ENCODE peak calls at places on chromosomes 12 and 14, in five cellular contexts. A is progenitor cell of endocrine pancreas, P is thoracic aorta, H is lung, U is Panc1. F is an unnamed sample.
A peak's percentile ranks its signal among the peaks of the same experiment; 100 is the strongest.

GRCh38 chr14:54671537-54671936 is 104.6 kb downstream of the SAMD4A start:
- DNase-seq in A (no peak), U (no peak), P (no peak), H (no peak), F (no peak)

GRCh38 chr14:58239259-58240210 is 5.1 kb upstream of the PSMA3 start:
- DNase-seq in P (peak; percentile 25), A (peak; percentile 65), H (peak; percentile 75), U (peak; percentile 28), F (peak; percentile 74)

GRCh38 chr12:108561852-108562347 is 496 bp upstream of the ISCU start:
- DNase-seq in H (no peak), P (no peak), A (no peak), U (no peak), F (peak; percentile 12)

GRCh38 chr14:78863143-78863542 is 693.0 kb downstream of the NRXN3 start:
- DNase-seq in P (no peak), H (no peak), A (peak; percentile 35), U (no peak), F (peak; percentile 31)

GRCh38 chr12:62123721-62124203 is 136.4 kb upstream of the USP15 start:
- DNase-seq in H (no peak), U (peak; percentile 2), A (peak; percentile 23), P (no peak), F (peak; percentile 68)

GRCh38 chr14:76101980-76102379 is 49.7 kb upstream of the GPATCH2L start:
- DNase-seq in A (no peak), U (no peak), H (no peak), P (no peak), F (no peak)

GRCh38 chr14:35741345-35742031 is 67.6 kb downstream of the RALGAPA1 start:
- DNase-seq in U (no peak), P (no peak), H (no peak), A (no peak), F (no peak)

GRCh38 chr14:23910081-23910875 is 43.3 kb upstream of the DHRS4 start:
- DNase-seq in H (peak; percentile 36), P (no peak), U (peak; percentile 27), A (peak; percentile 15), F (peak; percentile 74)

GRCh38 chr12:26740991-26741390 is 92.0 kb downstream of the ITPR2 start:
- DNase-seq in A (no peak), P (no peak), H (no peak), U (no peak), F (no peak)

GRCh38 chr12:52380271-52380694 is 5.2 kb downstream of the KRT84 start:
- DNase-seq in H (peak; percentile 43), U (no peak), A (no peak), P (no peak), F (peak; percentile 50)

GRCh38 chr14:81330619-81331122 is 69.5 kb downstream of the STON2 start:
- DNase-seq in P (no peak), A (no peak), H (no peak), U (no peak), F (no peak)

GRCh38 chr14:74712499-74713394 is at the start of the genes AREL1 and FCF1:
- DNase-seq in H (peak; percentile 88), U (peak; percentile 60), A (peak; percentile 58), P (peak; percentile 65), F (peak; percentile 80)

GRCh38 chr12:13404631-13405473 is 208.3 kb downstream of the EMP1 start:
- DNase-seq in P (no peak), U (no peak), H (no peak), A (no peak), F (peak; percentile 43)

GRCh38 chr12:21502164-21502496 is 541 bp downstream of the GOLT1B start:
- DNase-seq in A (no peak), H (no peak), U (no peak), P (peak; percentile 4), F (peak; percentile 5)

GRCh38 chr14:64675246-64675645 is 29.0 kb upstream of the PLEKHG3 start:
- DNase-seq in H (no peak), A (no peak), U (no peak), P (no peak), F (no peak)

GRCh38 chr12:87311206-87311605 is 718.0 kb downstream of the C12orf50 start:
- DNase-seq in U (no peak), A (no peak), H (no peak), P (no peak), F (no peak)

GRCh38 chr12:101670007-101670671 is 27.3 kb upstream of the CHPT1 start:
- DNase-seq in P (no peak), H (peak; percentile 35), A (no peak), U (no peak), F (peak; percentile 45)

GRCh38 chr12:5015711-5016492 is 27.8 kb upstream of the KCNA5 start:
- DNase-seq in A (no peak), U (no peak), H (no peak), P (no peak), F (no peak)

GRCh38 chr12:74076918-74077317 is 460.7 kb upstream of the ATXN7L3B start:
- DNase-seq in A (no peak), P (no peak), H (no peak), U (no peak), F (no peak)

GRCh38 chr14:68182492-68182891 is 362.9 kb downstream of the RAD51B start:
- DNase-seq in A (no peak), U (no peak), H (no peak), P (no peak), F (no peak)

GRCh38 chr12:104958946-104959841 is 1.1 kb upstream of the SLC41A2 start:
- DNase-seq in A (no peak), U (no peak), P (no peak), H (no peak), F (no peak)

GRCh38 chr12:63276537-63277365 is 125.8 kb upstream of the AVPR1A start:
- DNase-seq in H (no peak), P (no peak), A (peak; percentile 17), U (no peak), F (peak; percentile 78)

GRCh38 chr12:62724947-62725447 is 210.0 kb downstream of the PPM1H start:
- DNase-seq in A (peak; percentile 11), H (peak; percentile 80), U (peak; percentile 72), P (peak; percentile 20), F (peak; percentile 88)

GRCh38 chr12:113932411-113933196 is 33.5 kb downstream of the RBM19 start:
- DNase-seq in A (no peak), H (no peak), U (no peak), P (no peak), F (no peak)

DNA sequence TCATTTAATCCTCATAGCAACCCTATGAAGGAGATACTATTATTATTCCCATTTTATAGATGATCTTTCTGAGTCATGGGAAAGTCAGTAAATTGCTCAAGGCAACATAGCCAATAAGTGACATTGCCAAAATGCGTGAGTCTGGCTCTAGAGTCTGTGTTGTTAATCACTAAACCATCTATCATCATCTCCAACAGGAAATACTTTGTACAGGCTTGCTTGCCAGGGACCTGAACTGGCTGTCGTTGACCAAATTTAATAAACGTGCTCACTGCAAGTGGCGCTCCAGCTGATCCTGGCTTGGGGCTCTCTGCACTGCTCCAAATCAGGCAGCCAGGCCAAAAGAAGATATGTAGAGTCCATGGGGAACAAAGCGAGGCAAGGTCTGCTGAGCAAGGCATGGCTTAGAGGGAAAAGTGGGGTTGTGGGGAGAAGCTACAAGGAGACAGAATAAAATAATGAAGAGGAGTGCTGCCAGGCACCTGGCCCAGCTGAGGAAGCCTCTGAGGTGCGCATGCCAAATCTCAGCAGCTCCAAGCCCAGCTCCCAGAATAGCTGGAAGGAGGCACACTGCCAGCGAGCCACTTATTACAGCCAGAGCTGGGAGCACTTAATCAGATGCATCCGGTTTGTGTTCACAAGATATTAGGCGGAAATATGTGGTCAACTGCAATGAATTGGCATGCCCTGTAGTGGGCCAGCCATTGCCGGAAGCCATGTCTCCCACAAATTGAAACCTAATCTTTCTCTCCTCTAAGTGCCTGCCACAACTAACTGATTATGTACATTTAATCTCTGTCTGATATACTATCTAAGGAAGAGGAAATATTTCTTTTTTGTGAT is 43.3 kb upstream of the PTPRO start:
- DNase-seq in U (no peak), P (peak; percentile 79), A (no peak), H (peak; percentile 85), F (peak; percentile 25)
- TF ChIP-seq CTCF in U (no peak), P (peak; percentile 27), A (no peak), H (no peak), F (no peak)

GRCh38 chr12:125191361-125192087 is 126.3 kb downstream of the AACS start:
- DNase-seq in P (no peak), U (no peak), A (no peak), H (no peak), F (no peak)

GRCh38 chr12:125194999-125195398 is 129.8 kb downstream of the AACS start:
- DNase-seq in A (no peak), P (no peak), H (no peak), U (no peak), F (no peak)

GRCh38 chr12:125192690-125193221 is 127.5 kb downstream of the AACS start:
- DNase-seq in U (no peak), P (no peak), H (no peak), A (no peak), F (no peak)

GRCh38 chr12:125193376-125193775 is 128.1 kb downstream of the AACS start:
- DNase-seq in U (no peak), P (no peak), A (no peak), H (no peak), F (no peak)

GRCh38 chr12:125193798-125194562 is 128.7 kb downstream of the AACS start:
- DNase-seq in A (no peak), H (no peak), P (no peak), U (no peak), F (peak; percentile 39)
- TF ChIP-seq CTCF in A (no peak), H (no peak), P (no peak), U (peak; percentile 41), F (peak; percentile 34)

DNA sequence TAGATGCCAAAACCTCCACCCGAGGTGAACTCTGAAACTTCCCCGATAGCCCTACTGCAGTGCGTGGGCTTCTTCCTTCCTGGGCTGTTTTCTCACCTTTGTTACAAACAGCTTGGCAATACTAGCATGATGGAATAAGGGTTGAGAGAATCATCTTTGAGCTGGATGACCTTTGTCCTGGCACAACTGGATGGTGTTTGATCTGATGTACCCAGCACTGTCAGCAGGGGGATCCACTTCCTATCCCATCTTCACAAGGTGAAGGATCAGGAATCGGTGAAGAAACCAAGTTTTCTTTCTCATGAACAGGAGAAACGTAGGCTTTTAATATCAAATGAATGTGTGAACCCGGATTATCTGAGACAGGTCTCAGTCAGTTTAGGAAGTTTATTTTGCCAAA is 19.5 kb upstream of the LRRC10 start:
- DNase-seq in H (no peak), A (no peak), U (no peak), P (no peak), F (no peak)
- TF ChIP-seq CTCF in H (no peak), A (no peak), U (peak; percentile 33), P (no peak), F (no peak)

DNA sequence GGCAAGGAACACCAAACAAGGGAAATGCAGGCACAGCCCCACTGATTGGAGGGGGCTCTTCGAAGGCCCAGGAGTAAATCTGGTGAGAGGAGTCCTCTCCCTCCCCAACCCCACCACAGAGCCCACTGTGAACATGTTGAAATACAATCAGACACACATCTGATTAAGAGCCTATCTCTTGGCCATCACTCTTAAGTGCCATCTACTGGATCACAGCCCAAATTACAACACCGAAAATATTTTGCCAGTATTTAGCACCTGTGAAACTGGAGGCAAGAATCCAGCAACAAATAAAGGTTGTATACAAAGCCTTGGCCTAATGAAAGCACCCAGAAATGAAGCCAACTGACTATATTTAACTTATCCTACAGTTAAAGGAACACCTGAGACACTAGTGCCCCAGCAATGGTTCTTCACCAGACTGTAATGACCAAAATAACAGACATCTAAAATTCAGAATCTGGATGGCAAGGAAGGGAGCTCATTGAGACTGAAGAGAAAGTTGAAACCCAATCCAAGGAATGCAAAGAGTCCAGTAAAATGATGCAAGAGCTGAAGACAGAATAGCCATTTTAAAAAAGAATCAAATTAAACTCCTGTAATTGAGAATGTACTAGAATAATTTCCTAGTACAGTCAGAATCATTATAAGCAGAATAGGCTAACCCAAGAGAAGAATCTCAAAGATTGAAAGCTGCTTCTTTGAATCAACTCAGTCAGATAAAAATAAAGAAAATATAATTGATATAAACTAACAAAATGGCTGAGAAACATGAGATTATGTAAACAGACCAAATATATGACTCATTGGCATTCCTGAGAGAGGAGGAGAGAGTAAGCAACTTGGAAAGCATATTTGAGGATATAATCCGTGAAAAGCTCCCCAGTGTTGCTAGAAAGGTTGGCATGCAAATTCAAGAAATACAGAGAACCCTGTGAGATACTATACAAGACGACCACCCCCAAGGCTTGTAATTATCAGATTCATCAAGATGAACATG is 1117.0 kb downstream of the FLRT2 start:
- DNase-seq in A (no peak), H (no peak), U (no peak), P (no peak), F (no peak)
- TF ChIP-seq CTCF in A (no peak), H (no peak), U (peak; percentile 33), P (no peak), F (no peak)